ENCODE peak calls at places on chromosomes 3 and 15, in seven cellular contexts. One of them, this sample, is unnamed.

GRCh38 chr3:48130321-48130881 is 57.8 kb downstream of the CDC25A start:
- DNase-seq in K562: no peak
- DNase-seq in sigmoid colon: peak
- DNase-seq in upper lobe of left lung: peak
- DNase-seq in HepG2: no peak
- DNase-seq in breast epithelium: peak
- DNase-seq in GM23338: no peak
- DNase-seq in this sample: no peak

GRCh38 chr3:30124435-30125390 is 481.7 kb upstream of the TGFBR2 start:
- DNase-seq in GM23338: peak
- DNase-seq in breast epithelium: peak
- DNase-seq in K562: no peak
- DNase-seq in sigmoid colon: no peak
- DNase-seq in HepG2: no peak
- DNase-seq in upper lobe of left lung: no peak
- DNase-seq in this sample: no peak

GRCh38 chr15:68678746-68679145 is 100.0 kb downstream of the CORO2B start:
- DNase-seq in sigmoid colon: peak
- DNase-seq in breast epithelium: no peak
- DNase-seq in K562: no peak
- DNase-seq in HepG2: no peak
- DNase-seq in upper lobe of left lung: no peak
- DNase-seq in GM23338: no peak
- DNase-seq in this sample: no peak

GRCh38 chr3:42228796-42229195 is 37.2 kb downstream of the CCK start:
- DNase-seq in K562: no peak
- DNase-seq in breast epithelium: no peak
- DNase-seq in upper lobe of left lung: no peak
- DNase-seq in sigmoid colon: no peak
- DNase-seq in HepG2: peak
- DNase-seq in GM23338: peak
- DNase-seq in this sample: no peak

GRCh38 chr3:69869643-69870042 is 129.9 kb upstream of the SAMMSON start:
- DNase-seq in GM23338: no peak
- DNase-seq in upper lobe of left lung: no peak
- DNase-seq in breast epithelium: no peak
- DNase-seq in sigmoid colon: no peak
- DNase-seq in HepG2: no peak
- DNase-seq in K562: no peak
- DNase-seq in this sample: no peak

GRCh38 chr15:24772709-24773373 is 97.3 kb downstream of the NPAP1 start:
- DNase-seq in upper lobe of left lung: peak
- DNase-seq in sigmoid colon: peak
- DNase-seq in K562: peak
- DNase-seq in breast epithelium: peak
- DNase-seq in GM23338: peak
- DNase-seq in HepG2: peak
- DNase-seq in this sample: no peak

GRCh38 chr3:193554790-193555189 is at the start of gene ATP13A4:
- DNase-seq in K562: no peak
- DNase-seq in GM23338: peak
- DNase-seq in HepG2: no peak
- DNase-seq in breast epithelium: peak
- DNase-seq in sigmoid colon: no peak
- DNase-seq in upper lobe of left lung: no peak
- DNase-seq in this sample: no peak

GRCh38 chr3:31421280-31422048 is 111.3 kb upstream of the STT3B start:
- DNase-seq in K562: no peak
- DNase-seq in upper lobe of left lung: no peak
- DNase-seq in sigmoid colon: no peak
- DNase-seq in HepG2: no peak
- DNase-seq in breast epithelium: no peak
- DNase-seq in GM23338: no peak
- DNase-seq in this sample: no peak

GRCh38 chr3:27533718-27534578 is 49.8 kb upstream of the SLC4A7 start:
- DNase-seq in K562: no peak
- DNase-seq in upper lobe of left lung: no peak
- DNase-seq in GM23338: peak
- DNase-seq in breast epithelium: peak
- DNase-seq in HepG2: peak
- DNase-seq in sigmoid colon: peak
- DNase-seq in this sample: peak

GRCh38 chr3:108555966-108556581 is 33.2 kb downstream of the CIP2A start:
- DNase-seq in GM23338: no peak
- DNase-seq in HepG2: no peak
- DNase-seq in upper lobe of left lung: no peak
- DNase-seq in sigmoid colon: no peak
- DNase-seq in K562: no peak
- DNase-seq in breast epithelium: no peak
- DNase-seq in this sample: no peak

GRCh38 chr3:113431811-113432210 is 9.5 kb downstream of the CFAP44 start:
- DNase-seq in breast epithelium: no peak
- DNase-seq in K562: no peak
- DNase-seq in HepG2: no peak
- DNase-seq in GM23338: no peak
- DNase-seq in sigmoid colon: no peak
- DNase-seq in upper lobe of left lung: no peak
- DNase-seq in this sample: no peak

GRCh38 chr15:77940548-77940947 is 137.0 kb downstream of the TBC1D2B start:
- DNase-seq in GM23338: no peak
- DNase-seq in upper lobe of left lung: no peak
- DNase-seq in sigmoid colon: no peak
- DNase-seq in K562: no peak
- DNase-seq in HepG2: no peak
- DNase-seq in breast epithelium: no peak
- DNase-seq in this sample: no peak

GRCh38 chr15:77942611-77943211 is 134.8 kb downstream of the TBC1D2B start:
- DNase-seq in upper lobe of left lung: no peak
- DNase-seq in HepG2: peak
- DNase-seq in sigmoid colon: no peak
- DNase-seq in breast epithelium: no peak
- DNase-seq in K562: no peak
- DNase-seq in GM23338: no peak
- DNase-seq in this sample: no peak

GRCh38 chr15:77939851-77940250 is 137.7 kb downstream of the TBC1D2B start:
- DNase-seq in sigmoid colon: no peak
- DNase-seq in K562: no peak
- DNase-seq in breast epithelium: no peak
- DNase-seq in HepG2: no peak
- DNase-seq in upper lobe of left lung: peak
- DNase-seq in GM23338: no peak
- DNase-seq in this sample: no peak

DNA sequence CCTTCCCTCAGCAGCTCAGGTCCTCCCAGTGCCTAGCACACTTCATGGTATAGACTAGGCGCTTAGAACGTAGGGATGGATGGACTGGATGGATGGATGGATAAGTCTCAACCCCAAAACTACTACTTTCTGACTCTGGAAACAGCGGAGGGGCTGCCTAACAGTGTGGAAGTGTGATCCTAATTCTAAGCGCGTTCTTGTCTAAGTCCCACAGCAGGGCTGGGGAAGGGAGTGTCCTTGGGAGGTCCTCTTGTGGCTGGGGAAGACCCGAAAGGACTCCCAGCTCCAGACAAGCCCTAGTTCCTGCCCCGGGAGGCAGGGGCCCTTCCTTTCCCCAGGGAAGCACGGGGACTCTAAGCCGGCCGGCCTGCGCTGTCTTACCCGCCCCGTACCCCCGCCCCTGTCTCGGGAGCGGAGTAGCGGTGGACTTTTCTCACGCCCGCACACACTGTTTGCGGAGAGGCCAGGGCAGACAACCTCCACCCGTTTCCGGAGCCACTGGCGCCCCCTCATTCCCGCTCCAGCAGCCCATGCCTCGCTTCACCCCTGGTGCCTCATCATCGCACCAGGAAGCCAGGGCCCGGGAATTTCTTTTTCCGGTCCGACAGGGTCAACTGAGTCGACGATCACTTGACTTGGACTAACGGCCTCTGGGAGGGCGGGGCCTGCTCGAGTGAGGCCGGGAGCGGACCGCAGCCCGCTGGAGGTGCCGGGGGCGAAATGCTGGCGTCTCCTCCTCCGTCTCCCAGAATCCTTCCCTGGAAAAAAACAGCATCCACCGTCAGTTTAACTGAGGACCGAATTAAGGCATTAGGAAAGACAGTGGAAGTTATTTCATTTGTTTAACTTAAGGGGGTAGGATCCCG is 133.3 kb downstream of the TBC1D2B start:
- DNase-seq in sigmoid colon: peak
- DNase-seq in HepG2: peak
- DNase-seq in GM23338: peak
- DNase-seq in upper lobe of left lung: peak
- DNase-seq in K562: peak
- DNase-seq in breast epithelium: peak
- DNase-seq in this sample: peak
- TF ChIP-seq POLR2AphosphoS5 in sigmoid colon: no peak
- TF ChIP-seq POLR2AphosphoS5 in HepG2: no peak
- TF ChIP-seq POLR2AphosphoS5 in GM23338: peak
- TF ChIP-seq POLR2AphosphoS5 in upper lobe of left lung: no peak
- TF ChIP-seq POLR2AphosphoS5 in K562: peak
- TF ChIP-seq POLR2AphosphoS5 in breast epithelium: no peak
- TF ChIP-seq POLR2AphosphoS5 in this sample: no peak

DNA sequence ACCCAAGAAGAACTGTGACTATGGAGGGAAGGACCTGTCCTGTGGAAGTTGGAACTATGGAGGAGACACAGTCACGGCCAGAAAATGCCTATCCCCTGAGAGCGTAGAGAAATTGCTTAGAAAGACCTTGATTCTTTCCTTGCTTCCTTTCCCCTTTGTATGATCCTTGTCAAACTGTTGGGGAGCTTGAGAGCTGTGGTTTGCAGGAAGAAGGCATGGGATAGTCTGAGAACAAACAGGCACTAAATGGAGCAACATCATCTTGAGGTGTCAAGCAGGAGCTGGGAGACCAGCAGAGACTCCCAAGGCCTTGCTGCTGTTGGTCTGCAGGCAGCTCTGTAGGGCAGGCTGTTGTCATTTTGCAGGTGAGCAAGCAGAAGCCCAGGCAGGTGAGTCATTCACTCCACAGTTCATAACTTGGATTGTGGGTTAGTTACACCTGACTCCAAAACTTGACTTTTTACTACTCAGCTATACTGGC is 298.9 kb downstream of the LRTM1 start:
- DNase-seq in breast epithelium: no peak
- DNase-seq in sigmoid colon: no peak
- DNase-seq in upper lobe of left lung: no peak
- DNase-seq in HepG2: no peak
- DNase-seq in GM23338: no peak
- DNase-seq in K562: no peak
- DNase-seq in this sample: no peak
- TF ChIP-seq POLR2AphosphoS5 in breast epithelium: no peak
- TF ChIP-seq POLR2AphosphoS5 in sigmoid colon: no peak
- TF ChIP-seq POLR2AphosphoS5 in upper lobe of left lung: no peak
- TF ChIP-seq POLR2AphosphoS5 in HepG2: no peak
- TF ChIP-seq POLR2AphosphoS5 in GM23338: peak
- TF ChIP-seq POLR2AphosphoS5 in K562: no peak
- TF ChIP-seq POLR2AphosphoS5 in this sample: no peak

DNA sequence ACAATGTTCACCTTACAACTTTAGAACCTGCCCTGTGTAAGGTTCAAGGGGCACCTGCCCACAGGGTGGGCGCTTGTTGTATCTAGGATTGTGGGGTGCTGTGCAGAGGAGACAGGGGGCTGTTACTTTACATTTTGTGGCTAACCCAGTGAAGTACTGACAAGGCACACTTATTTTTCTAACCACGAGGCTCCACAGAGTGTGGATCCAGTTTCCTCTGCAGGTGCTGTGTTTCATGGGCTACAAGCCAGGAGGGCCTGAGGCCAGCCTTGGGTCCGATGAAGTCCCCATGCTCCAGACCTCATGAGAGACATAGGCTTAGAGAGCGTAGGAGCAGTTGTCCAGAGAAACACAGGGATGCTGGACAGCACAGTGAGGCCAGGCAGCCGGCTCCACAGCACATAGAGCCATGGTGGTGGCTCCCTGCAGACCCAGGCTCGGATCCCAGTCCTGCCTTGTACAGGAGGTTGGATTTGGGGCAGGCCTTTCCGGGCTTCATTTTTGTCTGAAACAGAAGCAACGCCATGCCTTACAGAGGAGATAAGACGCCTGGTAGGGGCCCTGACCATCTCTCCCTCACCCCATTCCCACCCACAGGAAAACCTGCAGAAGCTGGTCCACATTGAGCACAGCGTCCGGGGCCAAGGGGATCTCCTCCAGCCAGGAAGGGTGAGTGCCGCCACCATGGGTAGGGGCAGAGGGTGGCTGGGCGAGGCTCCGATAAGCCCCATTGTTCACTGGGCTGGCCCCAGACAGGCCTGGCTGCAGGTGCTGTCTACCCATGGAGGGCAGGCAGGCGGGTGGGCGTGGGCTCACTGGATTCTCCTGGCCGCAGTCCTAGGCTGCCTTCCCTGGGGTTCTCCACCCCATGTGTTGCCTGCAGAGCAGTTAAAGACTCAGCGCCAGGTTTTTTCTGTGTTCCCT is 40.1 kb upstream of the NR2C2 start:
- DNase-seq in GM23338: no peak
- DNase-seq in sigmoid colon: no peak
- DNase-seq in K562: no peak
- DNase-seq in HepG2: no peak
- DNase-seq in breast epithelium: no peak
- DNase-seq in upper lobe of left lung: no peak
- DNase-seq in this sample: no peak
- TF ChIP-seq POLR2AphosphoS5 in GM23338: no peak
- TF ChIP-seq POLR2AphosphoS5 in sigmoid colon: no peak
- TF ChIP-seq POLR2AphosphoS5 in K562: no peak
- TF ChIP-seq POLR2AphosphoS5 in HepG2: no peak
- TF ChIP-seq POLR2AphosphoS5 in breast epithelium: no peak
- TF ChIP-seq POLR2AphosphoS5 in upper lobe of left lung: no peak
- TF ChIP-seq POLR2AphosphoS5 in this sample: no peak

GRCh38 chr3:33665294-33665693 is 52.8 kb downstream of the CLASP2 start:
- DNase-seq in breast epithelium: no peak
- DNase-seq in upper lobe of left lung: no peak
- DNase-seq in sigmoid colon: no peak
- DNase-seq in GM23338: no peak
- DNase-seq in K562: no peak
- DNase-seq in HepG2: no peak
- DNase-seq in this sample: no peak

GRCh38 chr3:33660035-33660434 is 58.0 kb downstream of the CLASP2 start:
- DNase-seq in K562: no peak
- DNase-seq in breast epithelium: no peak
- DNase-seq in sigmoid colon: no peak
- DNase-seq in HepG2: no peak
- DNase-seq in GM23338: no peak
- DNase-seq in upper lobe of left lung: no peak
- DNase-seq in this sample: no peak

GRCh38 chr3:33668618-33669017 is 49.4 kb downstream of the CLASP2 start:
- DNase-seq in sigmoid colon: no peak
- DNase-seq in breast epithelium: no peak
- DNase-seq in upper lobe of left lung: no peak
- DNase-seq in K562: no peak
- DNase-seq in GM23338: no peak
- DNase-seq in HepG2: no peak
- DNase-seq in this sample: no peak

GRCh38 chr3:33663042-33663441 is 55.0 kb downstream of the CLASP2 start:
- DNase-seq in GM23338: no peak
- DNase-seq in K562: no peak
- DNase-seq in HepG2: no peak
- DNase-seq in sigmoid colon: no peak
- DNase-seq in upper lobe of left lung: no peak
- DNase-seq in breast epithelium: no peak
- DNase-seq in this sample: no peak

DNA sequence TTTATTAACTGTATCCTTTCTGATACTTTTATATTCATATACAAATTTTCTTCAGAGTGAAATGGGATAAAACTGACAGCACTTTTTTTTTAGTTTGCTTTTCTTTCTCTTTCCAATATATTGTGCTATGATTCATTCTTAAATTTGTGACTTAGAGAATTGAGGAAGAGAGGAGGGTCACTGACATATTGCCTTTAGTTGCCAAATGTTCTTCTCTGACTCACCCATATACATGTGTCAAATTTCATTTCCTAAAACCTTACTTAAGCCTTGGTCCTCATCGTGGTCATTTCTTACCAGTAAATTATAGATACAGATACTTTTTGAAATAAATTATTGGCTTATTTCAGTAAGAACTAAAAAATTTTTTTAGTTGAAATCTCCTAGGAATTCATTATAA is 53.9 kb downstream of the CLASP2 start:
- DNase-seq in K562: no peak
- DNase-seq in sigmoid colon: no peak
- DNase-seq in breast epithelium: no peak
- DNase-seq in GM23338: no peak
- DNase-seq in upper lobe of left lung: no peak
- DNase-seq in HepG2: no peak
- DNase-seq in this sample: no peak
- TF ChIP-seq POLR2AphosphoS5 in K562: no peak
- TF ChIP-seq POLR2AphosphoS5 in sigmoid colon: no peak
- TF ChIP-seq POLR2AphosphoS5 in breast epithelium: no peak
- TF ChIP-seq POLR2AphosphoS5 in GM23338: no peak
- TF ChIP-seq POLR2AphosphoS5 in upper lobe of left lung: no peak
- TF ChIP-seq POLR2AphosphoS5 in HepG2: no peak
- TF ChIP-seq POLR2AphosphoS5 in this sample: no peak

This sample was measured in GM12892.